ENCODE peak calls at places on chromosomes 3 and 15, in five cellular contexts. N is adipocyte, B is GM23338, J is transverse colon, C is heart right ventricle. F is an unnamed sample.

GRCh38 chr3:17258823-17259436 is 374.2 kb downstream of the PLCL2 start:
- DNase-seq in N (peak; percentile 81), B (peak; percentile 70), J (no peak), C (peak; percentile 5), F (peak; percentile 7)

GRCh38 chr15:67018026-67018425 is 47.4 kb upstream of the SMAD3 start:
- DNase-seq in N (no peak), B (no peak), J (no peak), C (no peak), F (no peak)

GRCh38 chr3:89025185-89025584 is 82.2 kb upstream of the EPHA3 start:
- DNase-seq in N (peak; percentile 75), B (no peak), J (no peak), C (no peak), F (no peak)

GRCh38 chr15:90583471-90584252 is 53.9 kb downstream of the CRTC3 start:
- DNase-seq in N (no peak), B (peak; percentile 78), J (no peak), C (no peak), F (no peak)

GRCh38 chr3:102510663-102511062 is 75.8 kb downstream of the ZPLD1 start:
- DNase-seq in N (peak; percentile 25), B (no peak), J (no peak), C (no peak), F (no peak)

GRCh38 chr3:122146466-122146865 is 37.0 kb upstream of the CASR start:
- DNase-seq in N (no peak), B (no peak), J (no peak), C (no peak), F (peak; percentile 12)

GRCh38 chr15:39801641-39802309 is 19.1 kb upstream of the FSIP1 start:
- DNase-seq in N (no peak), B (peak; percentile 64), J (peak; percentile 53), C (no peak), F (peak; percentile 65)

GRCh38 chr15:39699531-39700110 is 83.0 kb downstream of the FSIP1 start:
- DNase-seq in N (no peak), B (no peak), J (no peak), C (no peak), F (no peak)

GRCh38 chr15:101526021-101526420 is 36.5 kb upstream of the PCSK6 start:
- DNase-seq in N (no peak), B (no peak), J (no peak), C (no peak), F (no peak)

GRCh38 chr15:79897701-79898113 is 893 bp upstream of the MTHFS start:
- DNase-seq in N (no peak), B (peak; percentile 3), J (no peak), C (no peak), F (no peak)

GRCh38 chr3:3800685-3801509 is 1.7 kb downstream of the LRRN1 start:
- DNase-seq in N (peak; percentile 3), B (peak; percentile 60), J (no peak), C (no peak), F (peak; percentile 53)

GRCh38 chr15:98403169-98403568 is 245.2 kb upstream of the IGF1R start:
- DNase-seq in N (no peak), B (no peak), J (no peak), C (no peak), F (no peak)

GRCh38 chr3:20458994-20459736 is 273.2 kb upstream of the SGO1 start:
- DNase-seq in N (peak; percentile 10), B (no peak), J (no peak), C (no peak), F (no peak)

GRCh38 chr3:186257866-186258265 is 104.2 kb downstream of the DGKG start:
- DNase-seq in N (no peak), B (no peak), J (no peak), C (no peak), F (no peak)

GRCh38 chr15:62348528-62349087 is 183.5 kb upstream of the C2CD4B start:
- DNase-seq in N (no peak), B (no peak), J (no peak), C (no peak), F (no peak)

GRCh38 chr15:66955871-66956585 is 109.4 kb upstream of the SMAD3 start:
- DNase-seq in N (no peak), B (no peak), J (no peak), C (no peak), F (no peak)

GRCh38 chr3:196990654-196991053 is 22.0 kb upstream of the PIGZ start:
- DNase-seq in N (no peak), B (no peak), J (no peak), C (no peak), F (no peak)

GRCh38 chr3:100278910-100279309 is 18.1 kb downstream of the TBC1D23 start:
- DNase-seq in N (no peak), B (no peak), J (no peak), C (no peak), F (no peak)

GRCh38 chr3:43998841-43999805 is 242.6 kb upstream of the TOPAZ1 start:
- DNase-seq in N (peak; percentile 89), B (peak; percentile 89), J (no peak), C (no peak), F (no peak)

GRCh38 chr3:43995929-43996378 is 245.7 kb upstream of the TOPAZ1 start:
- DNase-seq in N (no peak), B (peak; percentile 61), J (no peak), C (no peak), F (no peak)

GRCh38 chr3:43998374-43998840 is 243.3 kb upstream of the TOPAZ1 start:
- DNase-seq in N (no peak), B (peak; percentile 57), J (no peak), C (no peak), F (no peak)

GRCh38 chr3:43996379-43997301 is 245.0 kb upstream of the TOPAZ1 start:
- DNase-seq in N (peak; percentile 79), B (peak; percentile 76), J (no peak), C (peak; percentile 7), F (no peak)

GRCh38 chr3:43997788-43998373 is 243.8 kb upstream of the TOPAZ1 start:
- DNase-seq in N (no peak), B (peak; percentile 59), J (no peak), C (no peak), F (no peak)
- H3K27me3 ChIP-seq in N (no peaks in the 10 kb centered on the region), B (peaks cover 74% of the 10 kb centered on the region), J (peaks cover 99% of the 10 kb centered on the region), C (peaks cover 100% of the 10 kb centered on the region), F (peaks cover 3% of the 10 kb centered on the region)

GRCh38 chr3:127263586-127264231 is 24.1 kb downstream of the PRR20G start:
- DNase-seq in N (no peak), B (no peak), J (no peak), C (no peak), F (no peak)

GRCh38 chr3:127265581-127265981 is 22.3 kb downstream of the PRR20G start:
- DNase-seq in N (no peak), B (no peak), J (no peak), C (no peak), F (no peak)

GRCh38 chr3:127263037-127263436 is 24.8 kb downstream of the PRR20G start:
- DNase-seq in N (no peak), B (no peak), J (no peak), C (no peak), F (no peak)

GRCh38 chr3:127264794-127265514 is 22.9 kb downstream of the PRR20G start:
- DNase-seq in N (no peak), B (no peak), J (no peak), C (no peak), F (no peak)

DNA sequence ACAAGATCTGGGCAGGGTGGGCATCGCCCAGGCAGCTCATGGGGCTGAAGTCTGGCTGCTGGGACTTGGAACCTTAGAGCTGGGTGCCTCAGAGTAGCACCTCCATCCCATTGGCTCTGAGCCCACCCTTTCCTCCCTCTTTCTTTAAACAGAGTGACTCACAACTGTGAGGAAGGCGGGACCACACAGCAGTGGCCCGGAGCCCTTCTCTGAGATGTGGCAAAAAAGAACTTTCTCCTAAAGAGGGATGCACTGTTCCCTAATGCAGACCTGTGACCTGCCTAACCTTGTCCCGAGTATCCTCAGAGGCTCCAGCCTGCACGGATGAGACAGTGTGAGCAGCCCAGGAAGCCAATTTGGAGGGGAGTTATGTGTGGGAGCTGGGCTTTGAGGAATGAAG is 23.6 kb downstream of the PRR20G start:
- DNase-seq in N (no peak), B (no peak), J (no peak), C (no peak), F (no peak)
- H3K27me3 ChIP-seq in N (peaks cover 52% of the 10 kb centered on the region), B (no peaks in the 10 kb centered on the region), J (no peaks in the 10 kb centered on the region), C (peaks cover 12% of the 10 kb centered on the region), F (no peaks in the 10 kb centered on the region)

DNA sequence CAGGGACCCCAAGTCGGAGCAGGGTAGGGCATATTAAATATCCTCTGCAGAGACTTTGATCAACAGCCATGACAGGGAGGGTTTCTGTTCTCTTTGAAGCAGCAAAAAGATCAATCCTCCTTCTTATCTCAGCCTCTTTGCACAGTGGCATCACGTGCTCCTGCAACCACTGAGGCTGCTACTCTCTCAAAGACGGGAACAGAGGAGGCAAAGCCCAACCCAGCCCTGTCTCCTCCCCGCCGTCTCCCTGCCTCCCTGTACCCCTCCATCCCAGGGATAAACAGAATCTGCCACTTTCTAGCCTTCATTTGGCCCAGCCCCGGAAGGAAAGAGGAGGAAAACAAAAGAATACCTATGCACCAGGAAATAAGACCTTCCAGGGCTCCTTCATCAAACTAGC is 7.5 kb upstream of the TBC1D21 start:
- DNase-seq in N (no peak), B (no peak), J (no peak), C (no peak), F (no peak)
- H3K27me3 ChIP-seq in N (peaks cover 69% of the 10 kb centered on the region), B (no peaks in the 10 kb centered on the region), J (peaks cover 66% of the 10 kb centered on the region), C (no peaks in the 10 kb centered on the region), F (no peaks in the 10 kb centered on the region)

GRCh38 chr3:128496019-128496601 is 3.1 kb upstream of the GATA2 start:
- DNase-seq in N (no peak), B (no peak), J (no peak), C (no peak), F (no peak)

GRCh38 chr3:128492353-128493220 is at the start of gene GATA2:
- DNase-seq in N (peak; percentile 63), B (peak; percentile 68), J (no peak), C (no peak), F (peak; percentile 65)

GRCh38 chr3:128493221-128494151 is 485 bp upstream of the GATA2 start:
- DNase-seq in N (no peak), B (no peak), J (no peak), C (no peak), F (peak; percentile 45)

GRCh38 chr3:128495435-128495970 is 2.5 kb upstream of the GATA2 start:
- DNase-seq in N (no peak), B (no peak), J (no peak), C (no peak), F (no peak)

DNA sequence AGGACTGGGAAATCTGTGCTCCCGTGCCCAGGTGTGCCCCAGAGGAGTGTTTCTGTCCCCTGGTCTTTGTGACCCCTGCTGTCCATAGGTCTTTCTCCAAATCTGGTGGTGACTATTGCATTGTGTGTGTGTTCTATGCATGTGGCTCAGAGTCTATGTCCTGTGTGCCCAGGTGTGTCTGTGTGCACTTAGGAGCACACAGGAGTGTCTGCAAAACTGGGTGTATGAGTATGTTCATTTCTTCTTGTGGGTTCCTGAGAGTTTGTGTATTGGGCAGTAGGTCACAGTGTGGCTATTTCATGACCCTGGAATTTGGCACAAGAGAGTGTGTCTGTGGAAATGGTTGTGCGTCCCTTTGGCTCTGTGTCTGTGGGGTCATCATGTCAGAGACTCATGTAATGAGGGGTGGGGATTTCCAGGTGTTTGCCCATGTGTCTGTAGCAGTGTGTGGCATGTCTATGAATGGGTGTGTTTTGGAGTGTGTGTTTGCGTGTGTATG is 1.2 kb upstream of the GATA2 start:
- DNase-seq in N (no peak), B (no peak), J (no peak), C (no peak), F (no peak)
- H3K27me3 ChIP-seq in N (peaks cover 83% of the 10 kb centered on the region), B (peaks cover 98% of the 10 kb centered on the region), J (peaks cover 100% of the 10 kb centered on the region), C (peaks cover 77% of the 10 kb centered on the region), F (no peaks in the 10 kb centered on the region)

GRCh38 chr15:93331545-93332117 is 242.6 kb upstream of the RGMA start:
- DNase-seq in N (no peak), B (peak; percentile 90), J (no peak), C (no peak), F (peak; percentile 61)

GRCh38 chr15:93330862-93331544 is 242.0 kb upstream of the RGMA start:
- DNase-seq in N (no peak), B (peak; percentile 64), J (no peak), C (no peak), F (no peak)

GRCh38 chr15:93333826-93334225 is 244.8 kb upstream of the RGMA start:
- DNase-seq in N (no peak), B (peak; percentile 65), J (no peak), C (peak; percentile 19), F (no peak)
- H3K27me3 ChIP-seq in N (peaks cover 16% of the 10 kb centered on the region), B (peaks cover 64% of the 10 kb centered on the region), J (peaks cover 11% of the 10 kb centered on the region), C (peaks cover 50% of the 10 kb centered on the region), F (no peaks in the 10 kb centered on the region)